ENCODE peak calls at places on chromosomes 11 and 22, in nine cellular contexts. T is Caco-2; N is uterus; Q is mucosa of descending colon; R is transverse colon; C is ovary; G is fibroblast of mammary gland; K is effector memory CD4-positive, alpha-beta T cell; E is choroid plexus epithelial cell. I is an unnamed sample.

GRCh38 chr11:118530683-118531596 is at the start of gene TMEM25:
- DNase-seq in T (peak), N (peak), Q (peak), R (peak), C (peak), G (peak), K (peak), E (peak), I (no peak)

GRCh38 chr11:119403021-119403420 is 20.0 kb downstream of the THY1 start:
- DNase-seq in T (no peak), N (no peak), Q (no peak), R (no peak), C (no peak), G (no peak), K (no peak), E (no peak), I (no peak)

GRCh38 chr22:25161916-25162530 is 37.6 kb upstream of the CRYBB3 start:
- DNase-seq in T (no peak), N (no peak), Q (no peak), R (no peak), C (no peak), G (no peak), K (no peak), E (no peak), I (no peak)

GRCh38 chr22:44393066-44393465 is 80.3 kb upstream of the SHISAL1 start:
- DNase-seq in T (no peak), N (no peak), Q (peak), R (no peak), C (no peak), G (no peak), K (no peak), E (no peak), I (no peak)

GRCh38 chr11:93370260-93370659 is 39.7 kb downstream of the DEUP1 start:
- DNase-seq in T (no peak), N (no peak), Q (no peak), R (no peak), C (no peak), G (peak), K (no peak), E (peak), I (no peak)

GRCh38 chr22:38196791-38197429 is 4.9 kb upstream of the MAFF start:
- DNase-seq in T (no peak), N (no peak), Q (no peak), R (peak), C (no peak), G (no peak), K (no peak), E (no peak), I (no peak)

GRCh38 chr11:66856496-66857233 is at the start of gene LRFN4:
- DNase-seq in T (no peak), N (peak), Q (no peak), R (peak), C (no peak), G (no peak), K (no peak), E (no peak), I (no peak)

GRCh38 chr11:47284151-47284550 is 14.2 kb downstream of the MADD start:
- DNase-seq in T (no peak), N (no peak), Q (no peak), R (no peak), C (no peak), G (no peak), K (no peak), E (no peak), I (no peak)

GRCh38 chr11:67079065-67079464 is 22.4 kb downstream of the RHOD start:
- DNase-seq in T (no peak), N (no peak), Q (no peak), R (no peak), C (no peak), G (no peak), K (no peak), E (no peak), I (no peak)

GRCh38 chr22:41222846-41223507 is 17.8 kb downstream of the CHADL start:
- DNase-seq in T (no peak), N (no peak), Q (no peak), R (no peak), C (no peak), G (no peak), K (no peak), E (no peak), I (no peak)

GRCh38 chr11:108535384-108535955 is 37.3 kb upstream of the POGLUT3 start:
- DNase-seq in T (no peak), N (no peak), Q (no peak), R (no peak), C (no peak), G (no peak), K (no peak), E (no peak), I (no peak)

GRCh38 chr11:110829873-110830272 is 117.6 kb upstream of the ARHGAP20 start:
- DNase-seq in T (no peak), N (no peak), Q (no peak), R (no peak), C (no peak), G (peak), K (no peak), E (no peak), I (no peak)

GRCh38 chr11:19719960-19720359 is 7.3 kb downstream of the NAV2 start:
- DNase-seq in T (no peak), N (no peak), Q (no peak), R (no peak), C (no peak), G (no peak), K (no peak), E (no peak), I (no peak)

GRCh38 chr11:23789938-23790371 is 706.9 kb upstream of the LUZP2 start:
- DNase-seq in T (peak), N (no peak), Q (peak), R (peak), C (no peak), G (peak), K (no peak), E (peak), I (peak)

GRCh38 chr22:28019360-28019759 is 100.3 kb upstream of the PITPNB start:
- DNase-seq in T (peak), N (peak), Q (no peak), R (peak), C (peak), G (no peak), K (no peak), E (no peak), I (no peak)

GRCh38 chr11:33742249-33742851 is 6.1 kb upstream of the CD59 start:
- DNase-seq in T (no peak), N (no peak), Q (no peak), R (no peak), C (no peak), G (peak), K (no peak), E (peak), I (no peak)

GRCh38 chr11:19071255-19071654 is 10.7 kb upstream of the MRGPRX2 start:
- DNase-seq in T (peak), N (peak), Q (peak), R (peak), C (peak), G (peak), K (peak), E (peak), I (peak)

GRCh38 chr11:31640611-31641010 is 131.0 kb downstream of the ELP4 start:
- DNase-seq in T (no peak), N (no peak), Q (no peak), R (no peak), C (no peak), G (no peak), K (no peak), E (no peak), I (no peak)

GRCh38 chr11:76962583-76963416 is 71.4 kb upstream of the B3GNT6 start:
- DNase-seq in T (peak), N (no peak), Q (no peak), R (peak), C (no peak), G (no peak), K (no peak), E (no peak), I (no peak)

GRCh38 chr22:40247976-40248375 is 70.3 kb downstream of the TNRC6B start:
- DNase-seq in T (no peak), N (no peak), Q (peak), R (peak), C (no peak), G (no peak), K (peak), E (no peak), I (no peak)

GRCh38 chr11:107929611-107930200 is 1.5 kb downstream of the RAB39A start:
- DNase-seq in T (no peak), N (no peak), Q (no peak), R (no peak), C (no peak), G (peak), K (no peak), E (no peak), I (no peak)

GRCh38 chr11:66745356-66746235 is 16.6 kb upstream of the SPTBN2 start:
- DNase-seq in T (peak), N (peak), Q (peak), R (peak), C (no peak), G (no peak), K (peak), E (no peak), I (no peak)

GRCh38 chr11:110472858-110473257 is 43.1 kb downstream of the FDX1 start:
- DNase-seq in T (no peak), N (no peak), Q (no peak), R (no peak), C (no peak), G (peak), K (no peak), E (peak), I (no peak)

GRCh38 chr11:120344302-120345004 is 8.2 kb downstream of the ARHGEF12 start:
- DNase-seq in T (no peak), N (no peak), Q (no peak), R (peak), C (no peak), G (peak), K (peak), E (peak), I (no peak)

GRCh38 chr11:81342956-81343355 is 1390.7 kb downstream of the FAM181B start:
- DNase-seq in T (no peak), N (no peak), Q (no peak), R (no peak), C (no peak), G (no peak), K (no peak), E (no peak), I (no peak)

GRCh38 chr11:123624974-123625373 is 29.4 kb downstream of the SCN3B start:
- DNase-seq in T (no peak), N (no peak), Q (no peak), R (no peak), C (no peak), G (peak), K (no peak), E (peak), I (peak)

GRCh38 chr11:116217006-116217405 is 555.8 kb downstream of the BUD13 start:
- DNase-seq in T (peak), N (no peak), Q (no peak), R (peak), C (no peak), G (peak), K (no peak), E (peak), I (no peak)

GRCh38 chr22:35987487-35987886 is 41.1 kb downstream of the RBFOX2 start:
- DNase-seq in T (no peak), N (no peak), Q (no peak), R (no peak), C (no peak), G (peak), K (no peak), E (no peak), I (no peak)

GRCh38 chr11:12285106-12285505 is 92.3 kb upstream of the PARVA start:
- DNase-seq in T (no peak), N (no peak), Q (no peak), R (no peak), C (no peak), G (peak), K (no peak), E (peak), I (peak)

GRCh38 chr11:2944530-2944929 is 15.3 kb upstream of the PHLDA2 start:
- DNase-seq in T (no peak), N (peak), Q (peak), R (no peak), C (no peak), G (no peak), K (no peak), E (no peak), I (no peak)

GRCh38 chr11:119626910-119627305 is 102.1 kb downstream of the NECTIN1 start:
- DNase-seq in T (no peak), N (no peak), Q (no peak), R (no peak), C (no peak), G (no peak), K (no peak), E (no peak), I (no peak)

GRCh38 chr22:24857576-24857975 is 51.6 kb downstream of the SGSM1 start:
- DNase-seq in T (no peak), N (no peak), Q (no peak), R (no peak), C (no peak), G (no peak), K (no peak), E (no peak), I (no peak)

GRCh38 chr11:9759519-9760179 is 95.8 kb downstream of the SWAP70 start:
- DNase-seq in T (peak), N (peak), Q (peak), R (peak), C (peak), G (peak), K (peak), E (peak), I (peak)

GRCh38 chr22:50445071-50445879 is 29.6 kb downstream of the SBF1 start:
- DNase-seq in T (no peak), N (no peak), Q (peak), R (no peak), C (no peak), G (no peak), K (no peak), E (no peak), I (no peak)

GRCh38 chr11:100687032-100687629 is at the start of gene ARHGAP42:
- DNase-seq in T (peak), N (peak), Q (peak), R (peak), C (peak), G (peak), K (no peak), E (peak), I (no peak)

GRCh38 chr11:3002871-3003270 is 10.7 kb upstream of the NAP1L4 start:
- DNase-seq in T (no peak), N (no peak), Q (no peak), R (no peak), C (peak), G (no peak), K (no peak), E (no peak), I (no peak)

GRCh38 chr11:115134886-115135285 is 369.3 kb downstream of the CADM1 start:
- DNase-seq in T (no peak), N (no peak), Q (no peak), R (no peak), C (no peak), G (no peak), K (no peak), E (no peak), I (no peak)

GRCh38 chr22:49193348-49193747 is 634.3 kb downstream of the BRD1 start:
- DNase-seq in T (no peak), N (no peak), Q (no peak), R (no peak), C (no peak), G (no peak), K (no peak), E (no peak), I (no peak)

GRCh38 chr11:129694538-129694937 is 121.1 kb upstream of the TMEM45B start:
- DNase-seq in T (no peak), N (no peak), Q (no peak), R (peak), C (no peak), G (no peak), K (no peak), E (no peak), I (no peak)

GRCh38 chr11:129694966-129695365 is 120.7 kb upstream of the TMEM45B start:
- DNase-seq in T (peak), N (no peak), Q (no peak), R (no peak), C (no peak), G (peak), K (no peak), E (no peak), I (no peak)

GRCh38 chr11:129696309-129696989 is 119.2 kb upstream of the TMEM45B start:
- DNase-seq in T (no peak), N (no peak), Q (no peak), R (no peak), C (no peak), G (no peak), K (no peak), E (no peak), I (no peak)

GRCh38 chr11:129698212-129698611 is 117.4 kb upstream of the TMEM45B start:
- DNase-seq in T (no peak), N (no peak), Q (no peak), R (no peak), C (no peak), G (no peak), K (no peak), E (no peak), I (no peak)

DNA sequence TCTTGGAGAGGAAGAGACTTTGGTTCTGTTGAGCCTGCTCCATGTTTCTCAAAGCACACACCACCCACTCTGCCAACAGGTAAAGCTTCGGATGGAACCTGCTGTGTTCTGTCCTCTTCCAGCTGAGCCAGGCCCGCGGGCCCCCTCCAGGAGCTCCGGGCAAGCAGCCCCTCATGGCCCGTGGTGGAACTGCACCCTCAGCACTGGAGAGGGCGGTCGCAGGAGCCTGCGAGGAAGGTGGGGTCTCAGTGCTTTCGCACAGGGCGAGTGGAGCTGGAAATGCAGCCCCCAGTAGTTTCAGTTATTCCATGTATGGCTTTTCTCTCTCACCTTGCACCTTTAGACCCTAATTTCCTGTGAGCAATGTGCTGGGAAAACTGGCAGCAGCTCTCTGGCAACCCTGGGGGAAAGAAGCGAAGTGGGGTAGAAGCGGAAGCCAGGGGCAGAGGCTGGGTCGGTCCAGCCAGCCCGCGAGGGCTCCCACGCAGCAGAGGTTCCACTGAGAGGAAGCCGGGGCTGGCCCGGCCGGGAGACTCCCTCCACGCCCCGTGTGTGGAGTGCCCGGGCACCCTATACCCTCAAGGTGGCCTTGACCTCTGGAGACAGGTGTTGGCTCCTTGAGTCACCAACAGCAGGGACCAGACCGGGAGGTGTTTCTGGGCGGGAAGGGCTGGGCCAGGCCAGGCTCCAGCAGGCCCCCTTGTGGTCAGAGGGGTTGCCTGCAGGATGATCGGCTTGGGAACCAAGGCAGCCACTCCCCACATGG is 119.9 kb upstream of the TMEM45B start:
- DNase-seq in T (peak), N (no peak), Q (peak), R (peak), C (peak), G (peak), K (peak), E (peak), I (no peak)
- H3K4me3 ChIP-seq in T (no peak), N (peak), Q (no peak), R (peak), C (no peak), G (no peak), K (peak), E (peak), I (peak)

GRCh38 chr22:31229402-31230140 is 17.5 kb downstream of the LIMK2 start:
- DNase-seq in T (no peak), N (peak), Q (no peak), R (peak), C (peak), G (peak), K (no peak), E (peak), I (no peak)
- H3K4me3 ChIP-seq in T (no peak), N (no peak), Q (no peak), R (no peak), C (no peak), G (no peak), K (peak), E (no peak), I (no peak)

GRCh38 chr11:65429724-65430405 is 7.3 kb downstream of the NEAT1 start:
- DNase-seq in T (no peak), N (peak), Q (peak), R (peak), C (peak), G (peak), K (no peak), E (peak), I (no peak)
- H3K4me3 ChIP-seq in T (no peak), N (no peak), Q (no peak), R (peak), C (peak), G (peak), K (peak), E (peak), I (peak)

GRCh38 chr11:130431337-130431773 is 2.9 kb upstream of the ADAMTS8 start:
- DNase-seq in T (peak), N (peak), Q (no peak), R (peak), C (peak), G (peak), K (peak), E (peak), I (no peak)
- H3K4me3 ChIP-seq in T (no peak), N (no peak), Q (no peak), R (no peak), C (no peak), G (no peak), K (no peak), E (no peak), I (no peak)

DNA sequence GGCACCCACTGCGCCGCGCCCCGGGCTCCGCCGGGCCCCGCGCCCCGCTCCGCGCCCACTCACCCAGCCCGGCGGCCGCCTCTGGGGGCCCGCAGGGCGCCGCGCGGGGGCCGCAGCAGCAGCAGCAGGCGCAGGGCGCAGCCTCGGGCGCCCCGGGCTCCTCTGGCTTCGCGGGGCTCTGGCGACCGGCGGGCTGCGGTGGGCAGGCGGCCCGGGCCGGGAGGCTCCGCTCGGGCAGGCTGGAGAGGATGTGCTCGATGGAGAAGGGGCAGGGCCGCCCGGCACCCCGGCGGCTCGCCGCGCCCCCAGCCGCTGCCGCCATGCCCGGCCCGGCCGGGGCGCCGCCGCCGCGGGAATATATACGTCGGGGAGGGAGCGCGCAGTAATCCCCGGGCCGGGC is at the start of gene GSC2:
- DNase-seq in T (no peak), N (no peak), Q (no peak), R (no peak), C (no peak), G (no peak), K (no peak), E (no peak), I (no peak)
- H3K4me3 ChIP-seq in T (peak), N (no peak), Q (no peak), R (peak), C (no peak), G (no peak), K (peak), E (no peak), I (peak)

DNA sequence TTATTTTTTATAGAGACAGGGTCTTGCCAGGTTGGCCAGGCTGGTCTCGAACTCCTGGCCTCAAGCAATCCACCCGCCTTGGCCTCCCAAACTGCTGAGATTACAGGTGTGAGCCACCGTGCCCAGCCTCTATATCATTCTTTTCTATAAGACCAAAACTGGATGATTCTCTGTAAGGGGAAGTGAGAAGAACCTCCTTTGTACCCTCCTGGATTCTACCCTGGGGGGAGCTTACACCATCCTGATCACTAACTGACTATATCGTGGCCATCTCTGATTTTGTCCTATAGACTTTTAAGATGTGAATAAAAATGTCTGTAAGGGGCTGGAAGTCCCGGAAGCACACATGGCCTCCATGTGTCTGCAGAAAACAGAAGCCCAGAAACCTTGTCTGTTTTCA is 9.1 kb downstream of the PIWIL4 start:
- DNase-seq in T (no peak), N (no peak), Q (no peak), R (no peak), C (no peak), G (no peak), K (no peak), E (no peak), I (no peak)
- H3K4me3 ChIP-seq in T (no peak), N (no peak), Q (no peak), R (no peak), C (no peak), G (no peak), K (no peak), E (no peak), I (no peak)

I was measured in skeletal muscle cell.